ENCODE peak calls at places on chromosomes 1 and 21, in seven cellular contexts. Z is GM12891; F is stimulated activated CD8-positive, alpha-beta memory T cell treated with anti-CD3 and anti-CD28 coated beads, Interleukin-7, amount 100 ng/mL, for 1 hour; P is iPS-NIHi11; D is NCI-H510A; O is ureter; X is IMR-90. Y is an unnamed sample.

GRCh38 chr1:119771016-119771415 is 2.3 kb upstream of the HMGCS2 start:
- DNase-seq in Z (no peak), F (no peak), P (peak; percentile 56), D (no peak), O (no peak), X (peak; percentile 22), Y (no peak)

GRCh38 chr1:10692401-10693021 is 103.9 kb downstream of the CASZ1 start:
- DNase-seq in Z (peak; percentile 78), F (peak; percentile 56), P (no peak), D (peak; percentile 89), O (no peak), X (no peak), Y (no peak)

GRCh38 chr21:32572574-32573420 is 12.5 kb downstream of the TCP10L start:
- DNase-seq in Z (no peak), F (no peak), P (no peak), D (no peak), O (peak; percentile 43), X (no peak), Y (no peak)

GRCh38 chr1:208203848-208204609 is 40.2 kb downstream of the PLXNA2 start:
- DNase-seq in Z (no peak), F (no peak), P (no peak), D (no peak), O (no peak), X (no peak), Y (no peak)

GRCh38 chr1:30615076-30615795 is 108.1 kb downstream of the MATN1 start:
- DNase-seq in Z (no peak), F (no peak), P (no peak), D (no peak), O (peak; percentile 19), X (no peak), Y (no peak)

GRCh38 chr1:236297161-236297560 is 15.4 kb upstream of the ERO1B start:
- DNase-seq in Z (no peak), F (no peak), P (no peak), D (no peak), O (no peak), X (no peak), Y (no peak)

GRCh38 chr1:225745231-225745630 is 32.4 kb upstream of the SRP9 start:
- DNase-seq in Z (no peak), F (no peak), P (no peak), D (no peak), O (no peak), X (no peak), Y (no peak)

GRCh38 chr1:149877211-149877946 is 22.0 kb upstream of the BOLA1 start:
- DNase-seq in Z (no peak), F (no peak), P (no peak), D (no peak), O (no peak), X (no peak), Y (no peak)

GRCh38 chr21:39610705-39611104 is 2.0 kb upstream of the B3GALT5 start:
- DNase-seq in Z (no peak), F (no peak), P (peak; percentile 72), D (no peak), O (no peak), X (no peak), Y (no peak)

GRCh38 chr1:87985071-87985470 is 656.4 kb downstream of the LMO4 start:
- DNase-seq in Z (no peak), F (no peak), P (no peak), D (no peak), O (no peak), X (no peak), Y (no peak)

GRCh38 chr1:229717774-229718173 is 91.7 kb downstream of the URB2 start:
- DNase-seq in Z (no peak), F (no peak), P (no peak), D (no peak), O (no peak), X (no peak), Y (no peak)

GRCh38 chr1:75812065-75812464 is 15.4 kb downstream of the MSH4 start:
- DNase-seq in Z (no peak), F (no peak), P (no peak), D (no peak), O (no peak), X (no peak), Y (no peak)

GRCh38 chr1:117501275-117501674 is 104.6 kb upstream of the TENT5C start:
- DNase-seq in Z (no peak), F (no peak), P (no peak), D (no peak), O (no peak), X (peak; percentile 91), Y (peak; percentile 61)

GRCh38 chr1:206963119-206963712 is 7.0 kb downstream of the FCAMR start:
- DNase-seq in Z (no peak), F (no peak), P (no peak), D (no peak), O (no peak), X (peak; percentile 37), Y (peak; percentile 30)

GRCh38 chr1:39800471-39800835 is 11.8 kb upstream of the BMP8B start:
- DNase-seq in Z (no peak), F (no peak), P (no peak), D (no peak), O (no peak), X (no peak), Y (no peak)

GRCh38 chr1:98045211-98046030 is 124.6 kb upstream of the DPYD start:
- DNase-seq in Z (no peak), F (no peak), P (peak; percentile 18), D (no peak), O (no peak), X (peak; percentile 62), Y (peak; percentile 29)

GRCh38 chr1:20290624-20291597 is at the start of gene VWA5B1:
- DNase-seq in Z (no peak), F (no peak), P (peak; percentile 84), D (peak; percentile 54), O (peak; percentile 56), X (no peak), Y (no peak)

GRCh38 chr1:22920734-22921451 is 51.8 kb downstream of the LACTBL1 start:
- DNase-seq in Z (no peak), F (no peak), P (no peak), D (no peak), O (no peak), X (no peak), Y (no peak)

GRCh38 chr1:206606867-206607266 is 5.4 kb downstream of the EIF2D start:
- DNase-seq in Z (no peak), F (no peak), P (peak; percentile 47), D (peak; percentile 16), O (no peak), X (peak; percentile 41), Y (peak; percentile 55)

GRCh38 chr1:12485231-12486172 is 132.5 kb downstream of the DHRS3 start:
- DNase-seq in Z (no peak), F (no peak), P (no peak), D (no peak), O (no peak), X (peak; percentile 23), Y (no peak)

GRCh38 chr1:7857000-7857399 is 4.1 kb upstream of the UTS2 start:
- DNase-seq in Z (no peak), F (no peak), P (no peak), D (no peak), O (no peak), X (no peak), Y (no peak)

GRCh38 chr1:157045251-157046218 is at the start of gene ARHGEF11:
- DNase-seq in Z (peak; percentile 52), F (no peak), P (peak; percentile 94), D (peak; percentile 81), O (peak; percentile 92), X (peak; percentile 87), Y (peak; percentile 76)

GRCh38 chr1:40161125-40161887 is at the start of gene RLF:
- DNase-seq in Z (peak; percentile 82), F (peak; percentile 92), P (peak; percentile 98), D (peak; percentile 99), O (peak; percentile 96), X (peak; percentile 93), Y (peak; percentile 92)

GRCh38 chr1:107883562-107883961 is 81.4 kb downstream of the VAV3 start:
- DNase-seq in Z (no peak), F (no peak), P (no peak), D (no peak), O (no peak), X (no peak), Y (no peak)

GRCh38 chr21:17527240-17527639 is 14.4 kb downstream of the CXADR start:
- DNase-seq in Z (no peak), F (no peak), P (no peak), D (no peak), O (no peak), X (peak; percentile 41), Y (peak; percentile 25)

GRCh38 chr1:81208441-81208840 is 592.3 kb upstream of the ADGRL2 start:
- DNase-seq in Z (no peak), F (no peak), P (no peak), D (no peak), O (no peak), X (no peak), Y (no peak)

GRCh38 chr21:31429500-31429899 is 85.4 kb upstream of the TIAM1 start:
- DNase-seq in Z (no peak), F (no peak), P (no peak), D (no peak), O (no peak), X (no peak), Y (no peak)

GRCh38 chr1:24659166-24659904 is 16.2 kb downstream of the SRRM1 start:
- DNase-seq in Z (no peak), F (no peak), P (no peak), D (no peak), O (no peak), X (no peak), Y (no peak)

GRCh38 chr1:233240839-233241682 is 54.5 kb downstream of the PCNX2 start:
- DNase-seq in Z (peak; percentile 11), F (no peak), P (peak; percentile 52), D (no peak), O (peak; percentile 60), X (peak; percentile 42), Y (no peak)

GRCh38 chr1:150562384-150563339 is 13.5 kb downstream of the ADAMTSL4 start:
- DNase-seq in Z (no peak), F (no peak), P (no peak), D (no peak), O (peak; percentile 61), X (no peak), Y (no peak)

GRCh38 chr1:216604771-216605170 is 118.5 kb downstream of the ESRRG start:
- DNase-seq in Z (no peak), F (no peak), P (no peak), D (no peak), O (no peak), X (no peak), Y (no peak)

GRCh38 chr1:21655748-21656147 is 13.4 kb downstream of the RAP1GAP start:
- DNase-seq in Z (no peak), F (no peak), P (peak; percentile 75), D (no peak), O (no peak), X (no peak), Y (peak; percentile 8)